ENCODE peak calls at places on chromosome 22, in seven cellular contexts. M, S, V, Y, W, K and J are unnamed samples.

GRCh38 chr22:45949258-45949870 is 27.6 kb downstream of the WNT7B start:
- DNase-seq in W (no peak), Y (no peak), M (no peak), V (no peak), K (no peak), S (no peak), J (no peak)

GRCh38 chr22:45318558-45319318 is 9.0 kb downstream of the FAM118A start:
- DNase-seq in S (no peak), Y (no peak), M (peak; percentile 17), W (peak; percentile 18), V (no peak), K (peak; percentile 51), J (no peak)

GRCh38 chr22:34709641-34710040 is 356.3 kb upstream of the ISX start:
- DNase-seq in K (no peak), S (no peak), M (no peak), W (no peak), V (no peak), Y (no peak), J (no peak)

GRCh38 chr22:46514592-46515207 is 22.7 kb downstream of the CELSR1 start:
- DNase-seq in V (no peak), W (no peak), Y (no peak), S (no peak), K (no peak), M (peak; percentile 39), J (no peak)

GRCh38 chr22:23772315-23773246 is at the start of gene MMP11:
- DNase-seq in M (no peak), V (peak; percentile 47), W (no peak), Y (peak; percentile 20), S (no peak), K (peak; percentile 58), J (peak; percentile 71)

GRCh38 chr22:16609548-16610261 is 17.1 kb upstream of the CCT8L2 start:
- DNase-seq in K (no peak), Y (no peak), V (no peak), M (no peak), W (no peak), S (no peak), J (no peak)

GRCh38 chr22:17172172-17172833 is 13.2 kb upstream of the HDHD5 start:
- DNase-seq in V (no peak), S (no peak), Y (no peak), W (no peak), K (no peak), M (no peak), J (peak; percentile 34)

GRCh38 chr22:43270949-43271348 is 72.2 kb downstream of the SCUBE1 start:
- DNase-seq in Y (no peak), V (no peak), K (no peak), S (no peak), W (no peak), M (no peak), J (no peak)

GRCh38 chr22:27809226-27809625 is 7.7 kb upstream of the MN1 start:
- DNase-seq in W (peak; percentile 38), K (no peak), Y (peak; percentile 21), M (no peak), V (no peak), S (no peak), J (no peak)

GRCh38 chr22:23065069-23065451 is 5.3 kb upstream of the GNAZ start:
- DNase-seq in W (no peak), V (no peak), K (peak; percentile 8), S (no peak), Y (no peak), M (no peak), J (peak; percentile 23)

GRCh38 chr22:37559901-37560681 is at the start of gene CDC42EP1:
- DNase-seq in V (no peak), M (peak; percentile 57), Y (no peak), K (peak; percentile 76), W (peak; percentile 55), S (no peak), J (peak; percentile 64)

GRCh38 chr22:35299217-35299716 is 427 bp upstream of the TOM1 start:
- DNase-seq in W (no peak), M (no peak), S (no peak), V (no peak), Y (peak; percentile 21), K (no peak), J (no peak)

GRCh38 chr22:17743661-17744411 is 30.4 kb downstream of the BID start:
- DNase-seq in K (no peak), V (no peak), Y (no peak), W (no peak), S (no peak), M (no peak), J (no peak)

GRCh38 chr22:45211848-45212247 is 28.8 kb downstream of the KIAA0930 start:
- DNase-seq in K (no peak), M (no peak), W (no peak), V (no peak), Y (no peak), S (no peak), J (no peak)

GRCh38 chr22:37258005-37258790 is 14.1 kb upstream of the RAC2 start:
- DNase-seq in V (no peak), K (no peak), Y (no peak), M (no peak), S (no peak), W (no peak), J (no peak)

GRCh38 chr22:20646377-20646776 is 127.5 kb upstream of the SERPIND1 start:
- DNase-seq in W (no peak), K (no peak), Y (no peak), S (no peak), V (no peak), M (no peak), J (no peak)

GRCh38 chr22:23245799-23246136 is 65.5 kb downstream of the BCR start:
- DNase-seq in W (no peak), K (no peak), V (no peak), S (no peak), M (peak; percentile 29), Y (no peak), J (no peak)

GRCh38 chr22:36253523-36254490 is 874 bp downstream of the APOL1 start:
- DNase-seq in V (peak; percentile 46), Y (no peak), W (no peak), K (peak; percentile 73), M (peak; percentile 47), S (no peak), J (no peak)

GRCh38 chr22:33350391-33350955 is 292.3 kb upstream of the SYN3 start:
- DNase-seq in M (no peak), Y (no peak), W (no peak), S (no peak), K (no peak), V (no peak), J (no peak)

GRCh38 chr22:45686842-45687241 is 15.2 kb downstream of the ATXN10 start:
- DNase-seq in S (no peak), Y (no peak), M (peak; percentile 39), V (no peak), W (no peak), K (no peak), J (no peak)

GRCh38 chr22:24230911-24231656 is 13.8 kb downstream of the GGT5 start:
- DNase-seq in M (peak; percentile 24), S (no peak), V (no peak), W (peak; percentile 18), K (no peak), Y (no peak), J (no peak)

GRCh38 chr22:29427176-29427760 is 11.1 kb upstream of the RFPL1 start:
- DNase-seq in Y (no peak), W (no peak), V (no peak), M (no peak), S (no peak), K (no peak), J (no peak)

GRCh38 chr22:50399751-50400331 is 56.7 kb downstream of the PPP6R2 start:
- DNase-seq in W (no peak), V (no peak), M (peak; percentile 22), K (no peak), Y (no peak), S (no peak), J (peak; percentile 59)

GRCh38 chr22:35894464-35894878 is 134.2 kb downstream of the RBFOX2 start:
- DNase-seq in Y (no peak), W (no peak), M (no peak), K (no peak), S (no peak), V (no peak), J (no peak)

GRCh38 chr22:46062971-46063631 is 86.1 kb upstream of the WNT7B start:
- DNase-seq in M (no peak), Y (no peak), W (no peak), K (no peak), V (no peak), S (peak; percentile 3), J (no peak)

GRCh38 chr22:19637405-19638281 is 76.7 kb upstream of the SEPTIN5 start:
- DNase-seq in M (no peak), K (no peak), V (no peak), Y (no peak), S (no peak), W (no peak), J (no peak)

GRCh38 chr22:44151661-44152060 is 29.1 kb upstream of the PARVG start:
- DNase-seq in V (no peak), K (peak; percentile 36), W (no peak), S (no peak), M (peak; percentile 61), Y (no peak), J (no peak)

GRCh38 chr22:50298937-50299656 is 8.3 kb downstream of the PLXNB2 start:
- DNase-seq in S (no peak), W (no peak), M (no peak), K (no peak), Y (no peak), V (peak; percentile 10), J (no peak)

GRCh38 chr22:45863981-45864751 is 112.8 kb downstream of the WNT7B start:
- DNase-seq in K (peak; percentile 44), W (peak; percentile 50), M (peak; percentile 59), Y (peak; percentile 74), S (no peak), V (peak; percentile 77), J (peak; percentile 72)

GRCh38 chr22:44026630-44027511 is 2.8 kb downstream of the PARVB start:
- DNase-seq in S (no peak), W (peak; percentile 88), V (no peak), K (peak; percentile 42), Y (no peak), M (peak; percentile 88), J (peak; percentile 79)

GRCh38 chr22:25495286-25495685 is 69.2 kb upstream of the GRK3 start:
- DNase-seq in W (no peak), V (no peak), M (peak; percentile 18), K (no peak), Y (no peak), S (no peak), J (no peak)

GRCh38 chr22:28710112-28710888 is 30.7 kb upstream of the TTC28 start:
- DNase-seq in S (no peak), Y (no peak), M (peak; percentile 91), W (peak; percentile 82), V (no peak), K (no peak), J (no peak)

GRCh38 chr22:37801946-37802309 is 5.8 kb upstream of the GCAT start:
- DNase-seq in M (no peak), K (no peak), V (no peak), W (no peak), Y (no peak), S (no peak), J (no peak)